ENCODE peak calls at places on chromosome 10, in five cellular contexts. Z is cardiac muscle cell, N is H9, Q is tibial artery, J is A549. K is an unnamed sample.

GRCh38 chr10:94524146-94524545 is 21.4 kb upstream of the HELLS start:
- DNase-seq in Z (no peak), N (no peak), Q (no peak), J (no peak), K (no peak)

GRCh38 chr10:116774728-116775151 is 32.4 kb upstream of the HSPA12A start:
- DNase-seq in Z (no peak), N (no peak), Q (no peak), J (no peak), K (no peak)

GRCh38 chr10:79454259-79454658 is 8.8 kb upstream of the ZCCHC24 start:
- DNase-seq in Z (no peak), N (no peak), Q (peak; percentile 77), J (no peak), K (no peak)

GRCh38 chr10:37488792-37489657 is 363.6 kb downstream of the ANKRD30A start:
- DNase-seq in Z (no peak), N (no peak), Q (no peak), J (peak; percentile 84), K (no peak)

GRCh38 chr10:71880425-71881306 is 29.6 kb upstream of the PSAP start:
- DNase-seq in Z (no peak), N (no peak), Q (peak; percentile 75), J (no peak), K (no peak)

GRCh38 chr10:71621263-71621751 is 98.3 kb downstream of the C10orf105 start:
- DNase-seq in Z (no peak), N (peak; percentile 62), Q (peak; percentile 88), J (no peak), K (no peak)

GRCh38 chr10:58511765-58512469 is 755 bp upstream of the BICC1 start:
- DNase-seq in Z (peak; percentile 19), N (peak; percentile 34), Q (peak; percentile 65), J (no peak), K (no peak)

GRCh38 chr10:96991313-96991841 is 159.3 kb downstream of the LCOR start:
- DNase-seq in Z (peak; percentile 48), N (no peak), Q (no peak), J (no peak), K (no peak)

GRCh38 chr10:96395931-96396877 is 37.4 kb upstream of the OPALIN start:
- DNase-seq in Z (peak; percentile 76), N (peak; percentile 82), Q (peak; percentile 75), J (peak; percentile 91), K (peak; percentile 55)

GRCh38 chr10:121698336-121698735 is 100.1 kb upstream of the FGFR2 start:
- DNase-seq in Z (no peak), N (no peak), Q (no peak), J (no peak), K (no peak)

GRCh38 chr10:22573820-22574569 is 140.4 kb downstream of the PIP4K2A start:
- DNase-seq in Z (no peak), N (no peak), Q (no peak), J (peak; percentile 16), K (no peak)

GRCh38 chr10:110845756-110846620 is 25.7 kb upstream of the PDCD4 start:
- DNase-seq in Z (no peak), N (no peak), Q (no peak), J (no peak), K (no peak)

GRCh38 chr10:59847888-59848287 is 58.5 kb downstream of the CCDC6 start:
- DNase-seq in Z (no peak), N (peak; percentile 36), Q (no peak), J (no peak), K (no peak)

GRCh38 chr10:125222515-125222914 is 62.2 kb upstream of the CTBP2 start:
- DNase-seq in Z (no peak), N (no peak), Q (peak; percentile 40), J (no peak), K (no peak)

GRCh38 chr10:112338957-112339356 is 35.0 kb upstream of the ACSL5 start:
- DNase-seq in Z (no peak), N (no peak), Q (no peak), J (no peak), K (no peak)

GRCh38 chr10:76115471-76116155 is 684.2 kb downstream of the LRMDA start:
- DNase-seq in Z (peak; percentile 87), N (no peak), Q (no peak), J (no peak), K (no peak)

GRCh38 chr10:85420501-85421191 is 945.9 kb downstream of the GRID1 start:
- DNase-seq in Z (no peak), N (peak; percentile 85), Q (no peak), J (no peak), K (no peak)

GRCh38 chr10:110407301-110408170 is 90.2 kb upstream of the DUSP5 start:
- DNase-seq in Z (no peak), N (no peak), Q (no peak), J (no peak), K (no peak)

GRCh38 chr10:34292178-34292565 is 522.9 kb downstream of the PARD3 start:
- DNase-seq in Z (no peak), N (no peak), Q (no peak), J (no peak), K (no peak)

GRCh38 chr10:115662424-115662823 is 569.3 kb downstream of the ATRNL1 start:
- DNase-seq in Z (no peak), N (no peak), Q (no peak), J (no peak), K (no peak)

GRCh38 chr10:22620140-22620857 is 94.1 kb downstream of the PIP4K2A start:
- DNase-seq in Z (no peak), N (no peak), Q (peak; percentile 88), J (peak; percentile 86), K (no peak)

GRCh38 chr10:113335603-113336002 is 217.2 kb upstream of the HABP2 start:
- DNase-seq in Z (peak; percentile 35), N (no peak), Q (no peak), J (no peak), K (no peak)

GRCh38 chr10:110822708-110823291 is 48.9 kb upstream of the PDCD4 start:
- DNase-seq in Z (peak; percentile 18), N (peak; percentile 73), Q (no peak), J (no peak), K (no peak)

GRCh38 chr10:47031953-47032465 is 120.8 kb downstream of the PTPN20 start:
- DNase-seq in Z (no peak), N (peak; percentile 9), Q (peak; percentile 75), J (no peak), K (no peak)

GRCh38 chr10:50653758-50654157 is 30.0 kb upstream of the SGMS1 start:
- DNase-seq in Z (no peak), N (no peak), Q (no peak), J (no peak), K (no peak)

GRCh38 chr10:89217057-89217990 is 10.2 kb upstream of the CH25H start:
- DNase-seq in Z (peak; percentile 74), N (no peak), Q (no peak), J (peak; percentile 24), K (no peak)

GRCh38 chr10:116833986-116834760 is 15.1 kb upstream of the ENO4 start:
- DNase-seq in Z (peak; percentile 48), N (peak; percentile 76), Q (no peak), J (no peak), K (no peak)

GRCh38 chr10:46522295-46523118 is 34.0 kb downstream of the GPRIN2 start:
- DNase-seq in Z (no peak), N (no peak), Q (no peak), J (no peak), K (peak; percentile 21)

GRCh38 chr10:80443531-80443974 is 10.6 kb upstream of the TSPAN14 start:
- DNase-seq in Z (no peak), N (peak; percentile 43), Q (peak; percentile 51), J (no peak), K (no peak)

GRCh38 chr10:110311357-110311949 is 6.7 kb upstream of the SMNDC1 start:
- DNase-seq in Z (peak; percentile 79), N (peak; percentile 58), Q (no peak), J (peak; percentile 54), K (no peak)

GRCh38 chr10:88687853-88688467 is 18.1 kb upstream of the LIPK start:
- DNase-seq in Z (peak; percentile 38), N (no peak), Q (no peak), J (peak; percentile 27), K (no peak)

GRCh38 chr10:132201111-132201989 is 14.6 kb downstream of the DPYSL4 start:
- DNase-seq in Z (no peak), N (no peak), Q (peak; percentile 60), J (no peak), K (no peak)
- H3K4me1 ChIP-seq in Z (no peaks in the 10 kb centered on the region), N (no peaks in the 10 kb centered on the region), Q (no peaks in the 10 kb centered on the region), J (no peaks in the 10 kb centered on the region), K (no peaks in the 10 kb centered on the region)

DNA sequence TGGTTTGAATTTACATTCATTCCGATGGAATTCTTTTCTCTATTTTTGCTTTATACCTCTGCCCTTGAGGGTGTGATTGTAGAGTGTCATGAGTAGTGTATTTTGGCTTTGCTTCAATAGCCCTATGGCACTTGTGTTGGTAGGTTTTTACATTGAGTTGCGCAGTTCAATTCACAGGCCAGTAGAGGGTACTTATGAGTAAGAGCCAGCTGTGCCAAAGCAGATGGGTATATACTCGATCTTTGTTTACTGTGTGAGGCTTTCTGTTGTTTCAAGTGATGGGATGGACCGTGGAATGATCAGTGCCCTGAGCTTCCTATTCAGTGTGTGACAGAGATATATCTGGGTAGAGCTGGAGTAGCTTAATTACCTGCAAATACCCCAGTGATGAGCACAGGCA is 4.3 kb upstream of the AKR1C3 start:
- DNase-seq in Z (no peak), N (peak; percentile 36), Q (no peak), J (no peak), K (no peak)
- TF ChIP-seq CTCF in Z (peak; percentile 51), N (peak; percentile 64), Q (no peak), J (no peak), K (peak; percentile 43)

DNA sequence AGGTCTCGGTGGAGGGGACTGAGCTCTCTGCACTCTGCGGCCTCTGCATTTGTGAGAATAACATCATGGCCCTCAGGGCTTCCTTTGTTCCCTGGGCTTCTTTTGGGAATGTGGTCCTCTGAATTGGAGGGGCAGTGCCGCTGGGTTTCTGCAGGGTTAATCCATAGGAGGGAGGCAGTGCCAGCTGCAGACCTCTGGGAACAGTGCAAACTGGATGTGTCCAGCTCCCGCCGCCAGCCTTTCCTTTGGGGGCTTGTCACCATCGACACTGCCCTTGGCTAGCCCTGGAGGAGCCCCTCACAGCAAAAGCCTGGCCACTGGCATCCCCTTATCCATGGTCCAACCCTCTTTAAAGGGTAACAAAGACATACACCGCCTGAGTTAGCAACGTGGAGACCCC is 174.0 kb downstream of the WDR37 start:
- DNase-seq in Z (no peak), N (peak; percentile 17), Q (no peak), J (no peak), K (no peak)
- H3K27ac ChIP-seq in Z (no peak overlapping the region), N (no peak overlapping the region), Q (no peak overlapping the region), J (no peak overlapping the region), K (no peak overlapping the region)

GRCh38 chr10:102800601-102801335 is 36.4 kb downstream of the CYP17A1 start:
- DNase-seq in Z (no peak), N (no peak), Q (no peak), J (no peak), K (no peak)
- H3K4me1 ChIP-seq in Z (peaks cover 22% of the 10 kb centered on the region), N (peaks cover 20% of the 10 kb centered on the region), Q (peaks cover 72% of the 10 kb centered on the region), J (peaks cover 3% of the 10 kb centered on the region), K (peaks cover 78% of the 10 kb centered on the region)

GRCh38 chr10:3051686-3052085 is 15.7 kb upstream of the PFKP start:
- DNase-seq in Z (no peak), N (no peak), Q (no peak), J (no peak), K (no peak)
- TF ChIP-seq CTCF in Z (no peak), N (no peak), Q (no peak), J (no peak), K (no peak)

K was measured in left lung.